ENCODE peak calls at places on chromosomes 1 and 21, in four cellular contexts. One of them, this sample, is unnamed.

GRCh38 chr21:36030581-36031189 is 29.6 kb downstream of the SETD4 start:
- DNase-seq in heart right ventricle: no peak
- DNase-seq in lower leg skin: no peak
- DNase-seq in astrocyte of the spinal cord: no peak
- DNase-seq in this sample: no peak

GRCh38 chr1:83086346-83086745 is 912.6 kb downstream of the TTLL7 start:
- DNase-seq in heart right ventricle: no peak
- DNase-seq in lower leg skin: no peak
- DNase-seq in astrocyte of the spinal cord: peak
- DNase-seq in this sample: no peak

GRCh38 chr1:18967066-18967690 is 10.7 kb upstream of the IFFO2 start:
- DNase-seq in heart right ventricle: no peak
- DNase-seq in lower leg skin: peak
- DNase-seq in astrocyte of the spinal cord: no peak
- DNase-seq in this sample: no peak

GRCh38 chr1:40879487-40880175 is 17.5 kb upstream of the CITED4 start:
- DNase-seq in heart right ventricle: no peak
- DNase-seq in lower leg skin: no peak
- DNase-seq in astrocyte of the spinal cord: no peak
- DNase-seq in this sample: no peak

GRCh38 chr1:184792450-184792969 is 37.9 kb upstream of the EDEM3 start:
- DNase-seq in heart right ventricle: peak
- DNase-seq in lower leg skin: peak
- DNase-seq in astrocyte of the spinal cord: peak
- DNase-seq in this sample: peak

GRCh38 chr1:22646359-22646758 is 2.9 kb downstream of the C1QC start:
- DNase-seq in heart right ventricle: no peak
- DNase-seq in lower leg skin: no peak
- DNase-seq in astrocyte of the spinal cord: no peak
- DNase-seq in this sample: no peak

GRCh38 chr1:179105393-179105792 is 23.5 kb downstream of the TOR3A start:
- DNase-seq in heart right ventricle: no peak
- DNase-seq in lower leg skin: no peak
- DNase-seq in astrocyte of the spinal cord: no peak
- DNase-seq in this sample: no peak

GRCh38 chr1:162233066-162233465 is 143.6 kb downstream of the SPATA46 start:
- DNase-seq in heart right ventricle: no peak
- DNase-seq in lower leg skin: no peak
- DNase-seq in astrocyte of the spinal cord: no peak
- DNase-seq in this sample: no peak

GRCh38 chr21:45512626-45513002 is 29.6 kb downstream of the SLC19A1 start:
- DNase-seq in heart right ventricle: peak
- DNase-seq in lower leg skin: peak
- DNase-seq in astrocyte of the spinal cord: no peak
- DNase-seq in this sample: no peak

GRCh38 chr21:35206141-35207125 is 157.3 kb upstream of the RUNX1 start:
- DNase-seq in heart right ventricle: no peak
- DNase-seq in lower leg skin: no peak
- DNase-seq in astrocyte of the spinal cord: no peak
- DNase-seq in this sample: no peak

GRCh38 chr1:184649500-184649899 is 105.2 kb downstream of the EDEM3 start:
- DNase-seq in heart right ventricle: no peak
- DNase-seq in lower leg skin: no peak
- DNase-seq in astrocyte of the spinal cord: no peak
- DNase-seq in this sample: no peak

GRCh38 chr1:212973426-212973825 is 23.1 kb downstream of the VASH2 start:
- DNase-seq in heart right ventricle: no peak
- DNase-seq in lower leg skin: peak
- DNase-seq in astrocyte of the spinal cord: no peak
- DNase-seq in this sample: no peak

GRCh38 chr1:211829343-211830054 is 1.1 kb downstream of the LPGAT1 start:
- DNase-seq in heart right ventricle: peak
- DNase-seq in lower leg skin: peak
- DNase-seq in astrocyte of the spinal cord: no peak
- DNase-seq in this sample: no peak

GRCh38 chr1:52876843-52877242 is 34.3 kb downstream of the ZYG11A start:
- DNase-seq in heart right ventricle: no peak
- DNase-seq in lower leg skin: no peak
- DNase-seq in astrocyte of the spinal cord: no peak
- DNase-seq in this sample: no peak

GRCh38 chr1:218377143-218377660 is 32.1 kb downstream of the TGFB2 start:
- DNase-seq in heart right ventricle: no peak
- DNase-seq in lower leg skin: no peak
- DNase-seq in astrocyte of the spinal cord: peak
- DNase-seq in this sample: peak

GRCh38 chr21:35465750-35466149 is 416.6 kb upstream of the RUNX1 start:
- DNase-seq in heart right ventricle: no peak
- DNase-seq in lower leg skin: no peak
- DNase-seq in astrocyte of the spinal cord: no peak
- DNase-seq in this sample: no peak

GRCh38 chr1:186753241-186753640 is 73.0 kb upstream of the PTGS2 start:
- DNase-seq in heart right ventricle: no peak
- DNase-seq in lower leg skin: no peak
- DNase-seq in astrocyte of the spinal cord: no peak
- DNase-seq in this sample: no peak

GRCh38 chr1:178262101-178262500 is 168.2 kb downstream of the RASAL2 start:
- DNase-seq in heart right ventricle: no peak
- DNase-seq in lower leg skin: no peak
- DNase-seq in astrocyte of the spinal cord: peak
- DNase-seq in this sample: no peak

GRCh38 chr1:115557715-115558114 is 84.1 kb upstream of the VANGL1 start:
- DNase-seq in heart right ventricle: no peak
- DNase-seq in lower leg skin: no peak
- DNase-seq in astrocyte of the spinal cord: no peak
- DNase-seq in this sample: no peak

GRCh38 chr1:175269151-175269550 is 76.6 kb upstream of the KIAA0040 start:
- DNase-seq in heart right ventricle: no peak
- DNase-seq in lower leg skin: no peak
- DNase-seq in astrocyte of the spinal cord: no peak
- DNase-seq in this sample: peak

GRCh38 chr1:209900734-209901133 is 37.3 kb upstream of the SYT14 start:
- DNase-seq in heart right ventricle: no peak
- DNase-seq in lower leg skin: no peak
- DNase-seq in astrocyte of the spinal cord: peak
- DNase-seq in this sample: no peak

GRCh38 chr1:13570924-13571323 is 12.7 kb upstream of the PDPN start:
- DNase-seq in heart right ventricle: no peak
- DNase-seq in lower leg skin: peak
- DNase-seq in astrocyte of the spinal cord: no peak
- DNase-seq in this sample: no peak

GRCh38 chr1:94068096-94068830 is 52.7 kb downstream of the ABCA4 start:
- DNase-seq in heart right ventricle: no peak
- DNase-seq in lower leg skin: no peak
- DNase-seq in astrocyte of the spinal cord: peak
- DNase-seq in this sample: peak

GRCh38 chr1:216598448-216598847 is 124.8 kb downstream of the ESRRG start:
- DNase-seq in heart right ventricle: no peak
- DNase-seq in lower leg skin: no peak
- DNase-seq in astrocyte of the spinal cord: no peak
- DNase-seq in this sample: no peak

GRCh38 chr1:214292317-214292716 is 11.4 kb downstream of the SMYD2 start:
- DNase-seq in heart right ventricle: no peak
- DNase-seq in lower leg skin: no peak
- DNase-seq in astrocyte of the spinal cord: no peak
- DNase-seq in this sample: no peak

GRCh38 chr1:83704350-83704749 is 294.6 kb downstream of the TTLL7 start:
- DNase-seq in heart right ventricle: no peak
- DNase-seq in lower leg skin: no peak
- DNase-seq in astrocyte of the spinal cord: no peak
- DNase-seq in this sample: no peak

GRCh38 chr1:53294557-53294956 is 33.3 kb downstream of the LRP8 start:
- DNase-seq in heart right ventricle: no peak
- DNase-seq in lower leg skin: no peak
- DNase-seq in astrocyte of the spinal cord: peak
- DNase-seq in this sample: peak

GRCh38 chr1:155277070-155277895 is at the start of gene HCN3:
- DNase-seq in heart right ventricle: peak
- DNase-seq in lower leg skin: peak
- DNase-seq in astrocyte of the spinal cord: peak
- DNase-seq in this sample: peak
- TF ChIP-seq CTCF in heart right ventricle: peak
- TF ChIP-seq CTCF in lower leg skin: no peak
- TF ChIP-seq CTCF in astrocyte of the spinal cord: peak
- TF ChIP-seq CTCF in this sample: peak

GRCh38 chr1:32759521-32759980 is 57.0 kb upstream of the SYNC start:
- DNase-seq in heart right ventricle: no peak
- DNase-seq in lower leg skin: no peak
- DNase-seq in astrocyte of the spinal cord: no peak
- DNase-seq in this sample: no peak
- H3K4me3 ChIP-seq in heart right ventricle: no peak
- H3K4me3 ChIP-seq in lower leg skin: no peak
- H3K4me3 ChIP-seq in astrocyte of the spinal cord: no peak
- H3K4me3 ChIP-seq in this sample: no peak

GRCh38 chr1:169889871-169890270 is 3.8 kb downstream of the SCYL3 start:
- DNase-seq in heart right ventricle: no peak
- DNase-seq in lower leg skin: no peak
- DNase-seq in astrocyte of the spinal cord: no peak
- DNase-seq in this sample: no peak

GRCh38 chr1:169890761-169891538 is 2.7 kb downstream of the SCYL3 start:
- DNase-seq in heart right ventricle: no peak
- DNase-seq in lower leg skin: no peak
- DNase-seq in astrocyte of the spinal cord: no peak
- DNase-seq in this sample: no peak

GRCh38 chr1:169892819-169893644 is 664 bp downstream of the SCYL3 start:
- DNase-seq in heart right ventricle: no peak
- DNase-seq in lower leg skin: no peak
- DNase-seq in astrocyte of the spinal cord: peak
- DNase-seq in this sample: no peak

GRCh38 chr1:169892176-169892818 is 1.4 kb downstream of the SCYL3 start:
- DNase-seq in heart right ventricle: no peak
- DNase-seq in lower leg skin: no peak
- DNase-seq in astrocyte of the spinal cord: no peak
- DNase-seq in this sample: no peak

GRCh38 chr1:169891539-169891885 is 2.2 kb downstream of the SCYL3 start:
- DNase-seq in heart right ventricle: no peak
- DNase-seq in lower leg skin: no peak
- DNase-seq in astrocyte of the spinal cord: no peak
- DNase-seq in this sample: no peak
- TF ChIP-seq CTCF in heart right ventricle: no peak
- TF ChIP-seq CTCF in lower leg skin: no peak
- TF ChIP-seq CTCF in astrocyte of the spinal cord: no peak
- TF ChIP-seq CTCF in this sample: no peak

GRCh38 chr1:155472491-155472890 is 90.1 kb downstream of the ASH1L start:
- DNase-seq in heart right ventricle: no peak
- DNase-seq in lower leg skin: no peak
- DNase-seq in astrocyte of the spinal cord: no peak
- DNase-seq in this sample: no peak
- H3K4me3 ChIP-seq in heart right ventricle: no peak
- H3K4me3 ChIP-seq in lower leg skin: no peak
- H3K4me3 ChIP-seq in astrocyte of the spinal cord: no peak
- H3K4me3 ChIP-seq in this sample: no peak

DNA sequence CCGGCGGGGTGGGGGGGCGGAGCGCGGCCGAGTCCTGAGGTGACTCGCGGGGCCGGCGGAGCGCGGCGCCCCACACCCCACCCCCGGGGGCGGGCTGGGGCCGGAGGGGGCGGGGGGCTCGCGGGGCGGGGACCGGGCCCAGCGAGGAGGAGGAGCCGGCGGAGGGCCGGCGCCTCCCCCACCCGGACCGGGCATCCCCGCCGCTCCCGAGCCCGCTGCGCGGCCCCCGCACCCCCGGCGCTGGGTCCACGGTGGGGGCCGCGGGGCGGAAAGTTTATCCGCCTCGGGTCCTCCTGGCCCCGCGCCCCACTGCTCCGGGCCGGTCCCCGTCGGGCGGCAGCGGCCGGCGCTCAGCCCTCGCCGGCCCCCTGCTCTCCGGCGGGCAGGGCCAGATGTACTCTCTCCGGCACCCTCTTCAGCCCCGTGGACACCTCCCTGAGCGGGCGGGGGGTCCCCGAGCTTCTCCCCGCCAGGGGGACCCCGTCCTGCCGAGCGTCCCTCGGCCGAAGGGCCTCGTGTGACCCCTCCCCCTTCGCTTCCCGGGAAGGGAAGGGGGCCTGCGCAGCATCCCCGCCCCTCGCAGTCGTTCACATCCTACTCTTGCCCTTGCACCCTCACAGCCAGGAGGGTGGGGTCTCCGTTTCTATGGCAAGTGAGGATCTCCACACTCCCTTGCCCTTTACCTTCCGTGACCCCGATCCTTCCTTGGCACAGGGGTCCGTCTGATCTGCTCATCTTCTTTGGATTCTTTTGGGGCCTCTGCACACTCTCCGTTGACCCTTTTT is 659 bp downstream of the CAMTA1 start:
- DNase-seq in heart right ventricle: peak
- DNase-seq in lower leg skin: no peak
- DNase-seq in astrocyte of the spinal cord: peak
- DNase-seq in this sample: no peak
- TF ChIP-seq CTCF in heart right ventricle: no peak
- TF ChIP-seq CTCF in lower leg skin: no peak
- TF ChIP-seq CTCF in astrocyte of the spinal cord: peak
- TF ChIP-seq CTCF in this sample: no peak

GRCh38 chr21:37916795-37917142 is 512 bp upstream of the KCNJ6 start:
- DNase-seq in heart right ventricle: no peak
- DNase-seq in lower leg skin: no peak
- DNase-seq in astrocyte of the spinal cord: no peak
- DNase-seq in this sample: no peak
- H3K4me3 ChIP-seq in heart right ventricle: no peak
- H3K4me3 ChIP-seq in lower leg skin: no peak
- H3K4me3 ChIP-seq in astrocyte of the spinal cord: no peak
- H3K4me3 ChIP-seq in this sample: peak

GRCh38 chr1:24642481-24643361 is at the start of gene SRRM1:
- DNase-seq in heart right ventricle: peak
- DNase-seq in lower leg skin: peak
- DNase-seq in astrocyte of the spinal cord: peak
- DNase-seq in this sample: peak
- TF ChIP-seq CTCF in heart right ventricle: no peak
- TF ChIP-seq CTCF in lower leg skin: no peak
- TF ChIP-seq CTCF in astrocyte of the spinal cord: peak
- TF ChIP-seq CTCF in this sample: no peak

GRCh38 chr1:148383966-148384365 is 99.1 kb downstream of the PPIAL4G start:
- DNase-seq in heart right ventricle: no peak
- DNase-seq in lower leg skin: no peak
- DNase-seq in astrocyte of the spinal cord: no peak
- DNase-seq in this sample: no peak

GRCh38 chr1:148386617-148387016 is 96.5 kb downstream of the PPIAL4G start:
- DNase-seq in heart right ventricle: no peak
- DNase-seq in lower leg skin: no peak
- DNase-seq in astrocyte of the spinal cord: no peak
- DNase-seq in this sample: no peak

GRCh38 chr1:148388260-148389026 is 94.7 kb downstream of the PPIAL4G start:
- DNase-seq in heart right ventricle: peak
- DNase-seq in lower leg skin: peak
- DNase-seq in astrocyte of the spinal cord: peak
- DNase-seq in this sample: peak

GRCh38 chr1:148385371-148386030 is 97.6 kb downstream of the PPIAL4G start:
- DNase-seq in heart right ventricle: no peak
- DNase-seq in lower leg skin: no peak
- DNase-seq in astrocyte of the spinal cord: no peak
- DNase-seq in this sample: no peak

DNA sequence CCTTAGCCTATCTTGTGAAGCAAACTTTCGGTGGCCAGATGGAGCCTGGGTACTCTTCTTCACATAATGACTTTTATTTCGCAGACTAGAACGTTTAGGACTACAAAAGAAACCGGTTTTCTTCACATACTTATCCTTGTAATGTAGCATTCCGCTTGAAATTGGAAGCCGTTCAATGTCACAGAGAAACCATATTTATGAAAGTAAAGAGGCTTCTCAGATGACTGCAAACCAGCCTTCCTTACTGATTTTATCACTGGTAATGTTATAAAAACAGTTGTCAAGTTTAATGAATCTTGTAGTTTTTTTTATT is 94.1 kb downstream of the PPIAL4G start:
- DNase-seq in heart right ventricle: no peak
- DNase-seq in lower leg skin: no peak
- DNase-seq in astrocyte of the spinal cord: no peak
- DNase-seq in this sample: no peak
- H3K4me3 ChIP-seq in heart right ventricle: no peak
- H3K4me3 ChIP-seq in lower leg skin: peak
- H3K4me3 ChIP-seq in astrocyte of the spinal cord: peak
- H3K4me3 ChIP-seq in this sample: peak